ENCODE peak calls at places on chromosomes 12 and 14, in five cellular contexts. T is GM23338, Q is neural progenitor cell, B is MM.1S, D is PC-3. H is an unnamed sample.
A peak's percentile ranks its signal among the peaks of the same experiment; 100 is the strongest.

GRCh38 chr12:57512665-57513064 is 7.6 kb downstream of the DDIT3 start:
- DNase-seq in B (no peak), D (no peak), Q (no peak), T (no peak), H (no peak)

GRCh38 chr12:67091204-67091603 is 178.0 kb upstream of the CAND1 start:
- DNase-seq in D (no peak), T (no peak), Q (no peak), B (no peak), H (no peak)

GRCh38 chr12:27333311-27334009 is 824 bp downstream of the BMAL2 start:
- DNase-seq in B (peak; percentile 64), Q (peak; percentile 43), D (peak; percentile 46), T (peak; percentile 49), H (peak; percentile 45)

GRCh38 chr12:97968641-97969171 is 506.1 kb downstream of the RMST start:
- DNase-seq in Q (no peak), T (no peak), D (no peak), B (no peak), H (no peak)

GRCh38 chr14:89574420-89574819 is 157.4 kb upstream of the FOXN3 start:
- DNase-seq in Q (no peak), D (no peak), T (no peak), B (no peak), H (no peak)

GRCh38 chr12:47098099-47098498 is 18.3 kb upstream of the AMIGO2 start:
- DNase-seq in D (no peak), T (no peak), B (no peak), Q (no peak), H (no peak)

GRCh38 chr12:8553088-8553627 is 12.5 kb upstream of the CLEC4E start:
- DNase-seq in B (no peak), Q (no peak), D (no peak), T (peak; percentile 56), H (no peak)

GRCh38 chr12:133256321-133256720 is 20.6 kb upstream of the ANHX start:
- DNase-seq in B (no peak), Q (no peak), T (no peak), D (no peak), H (no peak)

GRCh38 chr12:50986961-50987737 is 34.8 kb downstream of the HIGD1C start:
- DNase-seq in T (peak; percentile 83), D (peak; percentile 64), Q (peak; percentile 50), B (peak; percentile 81), H (peak; percentile 75)

GRCh38 chr14:96362071-96362964 is 823 bp downstream of the ATG2B start:
- DNase-seq in T (peak; percentile 33), D (peak; percentile 71), B (peak; percentile 61), Q (peak; percentile 63), H (peak; percentile 71)

GRCh38 chr12:58801986-58802385 is 118.3 kb downstream of the LRIG3 start:
- DNase-seq in Q (peak; percentile 28), B (no peak), T (no peak), D (no peak), H (no peak)

GRCh38 chr12:121238604-121239334 is 28.8 kb downstream of the P2RX4 start:
- DNase-seq in T (peak; percentile 45), D (no peak), Q (peak; percentile 67), B (no peak), H (no peak)

GRCh38 chr12:132523576-132524331 is 33.8 kb downstream of the FBRSL1 start:
- DNase-seq in Q (peak; percentile 75), T (peak; percentile 84), B (no peak), D (peak; percentile 66), H (peak; percentile 70)

GRCh38 chr14:25132734-25133422 is 82.9 kb upstream of the STXBP6 start:
- DNase-seq in B (peak; percentile 31), Q (peak; percentile 84), T (peak; percentile 92), D (peak; percentile 57), H (peak; percentile 81)

GRCh38 chr14:52701223-52701622 is 5.8 kb upstream of the PSMC6 start:
- DNase-seq in T (no peak), Q (no peak), B (no peak), D (no peak), H (no peak)

GRCh38 chr14:73752297-73752992 is 38.3 kb upstream of the PNMA1 start:
- DNase-seq in T (peak; percentile 55), Q (peak; percentile 38), D (peak; percentile 64), B (no peak), H (peak; percentile 60)

GRCh38 chr14:20802341-20803084 is at the start of gene RNASE1:
- DNase-seq in Q (no peak), D (peak; percentile 52), B (no peak), T (no peak), H (peak; percentile 5)

GRCh38 chr14:61179776-61180398 is 101.3 kb downstream of the TMEM30B start:
- DNase-seq in T (no peak), D (no peak), B (no peak), Q (no peak), H (no peak)

GRCh38 chr12:130576286-130576933 is 139.7 kb downstream of the RIMBP2 start:
- DNase-seq in B (no peak), D (no peak), Q (no peak), T (no peak), H (no peak)

GRCh38 chr14:64775081-64775777 is 71.0 kb downstream of the PLEKHG3 start:
- DNase-seq in T (no peak), D (no peak), B (no peak), Q (no peak), H (no peak)

GRCh38 chr12:68896881-68897540 is 36.0 kb downstream of the CPM start:
- DNase-seq in B (no peak), Q (no peak), D (no peak), T (no peak), H (no peak)

GRCh38 chr12:57325395-57325794 is 74.4 kb upstream of the STAC3 start:
- DNase-seq in D (no peak), Q (no peak), T (no peak), B (no peak), H (no peak)

GRCh38 chr14:43116341-43116740 is 1390.7 kb downstream of the FSCB start:
- DNase-seq in T (no peak), D (peak; percentile 46), B (no peak), Q (no peak), H (no peak)

GRCh38 chr14:51774209-51774608 is 86.2 kb upstream of the GNG2 start:
- DNase-seq in D (peak; percentile 70), B (no peak), Q (no peak), T (no peak), H (no peak)

GRCh38 chr14:80978403-80978802 is 23.0 kb downstream of the TSHR start:
- DNase-seq in T (peak; percentile 5), D (no peak), B (no peak), Q (no peak), H (no peak)

GRCh38 chr14:75409425-75410205 is 18.2 kb upstream of the JDP2 start:
- DNase-seq in T (no peak), B (no peak), Q (no peak), D (no peak), H (no peak)

GRCh38 chr14:68281497-68281896 is 461.9 kb downstream of the RAD51B start:
- DNase-seq in Q (no peak), D (no peak), T (no peak), B (no peak), H (no peak)

GRCh38 chr14:68279437-68279720 is 459.8 kb downstream of the RAD51B start:
- DNase-seq in D (no peak), B (no peak), T (no peak), Q (no peak), H (no peak)

GRCh38 chr14:68279777-68280233 is 460.2 kb downstream of the RAD51B start:
- DNase-seq in Q (no peak), B (no peak), T (no peak), D (no peak), H (no peak)

GRCh38 chr14:68282479-68283377 is 463.1 kb downstream of the RAD51B start:
- DNase-seq in T (no peak), Q (no peak), B (peak; percentile 29), D (no peak), H (no peak)

DNA sequence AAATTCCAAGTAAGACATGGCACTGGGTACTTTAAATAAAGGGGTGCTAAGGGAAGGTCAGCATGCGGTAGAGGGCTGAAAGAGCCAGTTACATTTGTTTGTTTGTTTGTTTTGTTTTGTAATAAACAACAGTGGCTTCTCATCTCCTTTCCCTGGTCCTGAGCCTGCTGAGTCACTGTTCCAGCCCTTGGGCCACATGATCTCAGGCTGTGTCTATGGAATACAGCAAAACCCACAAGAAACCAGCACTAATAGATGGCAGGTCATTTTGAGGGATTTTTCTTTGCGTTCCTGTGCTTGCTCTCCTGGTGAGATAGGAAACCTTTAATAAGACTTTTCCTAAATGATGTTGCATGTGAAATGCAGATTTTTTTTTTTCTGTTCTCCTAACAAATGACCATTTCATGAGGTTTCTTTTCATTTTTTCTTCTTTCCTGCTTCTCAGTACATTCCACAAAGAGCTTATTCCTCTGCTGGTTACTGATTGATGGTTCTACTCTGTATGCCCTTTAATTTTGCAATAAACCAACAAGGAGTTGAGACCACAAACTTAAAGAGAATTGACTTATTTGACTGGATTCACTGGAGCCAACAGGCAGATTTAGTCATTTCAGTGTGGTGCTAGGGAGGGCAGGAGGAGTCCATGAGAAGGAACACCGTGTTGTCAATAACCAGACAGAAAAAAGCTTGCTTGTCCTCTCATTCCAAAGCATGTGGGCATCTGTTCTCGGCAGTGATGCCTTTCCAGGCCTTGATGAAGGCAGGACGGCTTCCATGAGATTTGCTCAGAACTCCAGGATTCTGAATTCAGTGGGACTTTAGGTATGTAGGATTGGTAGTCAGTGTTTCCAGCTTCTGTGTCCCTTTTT is 459.2 kb downstream of the RAD51B start:
- DNase-seq in D (peak; percentile 63), B (no peak), T (no peak), Q (no peak), H (peak; percentile 70)
- H3F3A ChIP-seq in D (no peaks in the 10 kb centered on the region), B (no peaks in the 10 kb centered on the region), T (no peaks in the 10 kb centered on the region), Q (no peaks in the 10 kb centered on the region), H (peaks cover 8% of the 10 kb centered on the region)

GRCh38 chr12:85549658-85550057 is 269.6 kb downstream of the ALX1 start:
- DNase-seq in Q (no peak), D (no peak), T (no peak), B (no peak), H (no peak)
- H3F3A ChIP-seq in Q (no peaks in the 10 kb centered on the region), D (no peaks in the 10 kb centered on the region), T (no peaks in the 10 kb centered on the region), B (no peaks in the 10 kb centered on the region), H (no peaks in the 10 kb centered on the region)

GRCh38 chr12:11668611-11669010 is 19.1 kb downstream of the ETV6 start:
- DNase-seq in B (no peak), T (no peak), D (peak; percentile 3), Q (no peak), H (no peak)

GRCh38 chr12:11666651-11667050 is 17.2 kb downstream of the ETV6 start:
- DNase-seq in D (no peak), T (peak; percentile 54), B (no peak), Q (peak; percentile 25), H (no peak)

GRCh38 chr12:11667159-11667558 is 17.7 kb downstream of the ETV6 start:
- DNase-seq in D (no peak), T (no peak), B (no peak), Q (no peak), H (no peak)

GRCh38 chr12:11672361-11672760 is 22.9 kb downstream of the ETV6 start:
- DNase-seq in Q (no peak), D (no peak), T (no peak), B (no peak), H (no peak)

GRCh38 chr12:11669348-11669747 is 19.9 kb downstream of the ETV6 start:
- DNase-seq in T (peak; percentile 39), Q (no peak), D (no peak), B (no peak), H (no peak)
- H3F3A ChIP-seq in T (no peaks in the 10 kb centered on the region), Q (no peaks in the 10 kb centered on the region), D (no peaks in the 10 kb centered on the region), B (no peaks in the 10 kb centered on the region), H (peaks cover 11% of the 10 kb centered on the region)

DNA sequence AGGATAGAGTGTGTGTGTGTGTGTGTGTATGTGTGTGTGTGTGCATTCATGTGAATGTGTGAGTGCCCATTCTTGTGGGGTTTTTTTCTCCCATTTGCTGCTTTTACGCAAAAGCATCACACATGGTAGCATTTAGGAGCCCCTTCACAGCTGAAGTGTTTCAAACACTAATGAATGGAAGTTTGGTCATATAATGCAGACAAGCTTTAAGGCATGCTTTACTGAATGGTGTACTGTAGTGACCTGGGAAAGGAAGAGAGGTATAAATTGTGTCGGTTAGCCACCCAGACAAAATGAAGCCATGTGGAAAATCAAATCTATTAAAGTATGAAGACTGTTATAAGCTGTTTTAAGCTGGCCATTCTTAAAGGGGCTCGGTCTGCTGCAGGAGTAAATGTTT is 137.4 kb downstream of the HMGA2 start:
- DNase-seq in D (no peak), B (no peak), T (no peak), Q (no peak), H (no peak)
- H3F3A ChIP-seq in D (peaks cover 38% of the 10 kb centered on the region), B (no peaks in the 10 kb centered on the region), T (no peaks in the 10 kb centered on the region), Q (no peaks in the 10 kb centered on the region), H (peaks cover 85% of the 10 kb centered on the region)